ENCODE peak calls at places on chromosomes 2 and 18, in four cellular contexts. B, D, P and R are unnamed samples.

GRCh38 chr2:119753041-119753929 is 6.4 kb upstream of the PTPN4 start:
- DNase-seq in D (no peak), P (no peak), B (no peak), R (no peak)

GRCh38 chr2:39521876-39522517 is 84.9 kb upstream of the MAP4K3 start:
- DNase-seq in B (no peak), D (no peak), P (no peak), R (no peak)

GRCh38 chr18:61580061-61580460 is 246.8 kb downstream of the CDH20 start:
- DNase-seq in P (no peak), D (no peak), B (no peak), R (no peak)

GRCh38 chr18:51068111-51068510 is 38.1 kb downstream of the SMAD4 start:
- DNase-seq in D (no peak), P (no peak), B (no peak), R (no peak)

GRCh38 chr2:235498556-235499305 is 4.9 kb downstream of the AGAP1 start:
- DNase-seq in D (no peak), P (no peak), B (no peak), R (no peak)

GRCh38 chr18:48828713-48829442 is 121.9 kb downstream of the SMAD7 start:
- DNase-seq in B (no peak), D (no peak), P (no peak), R (no peak)

GRCh38 chr18:11962586-11962985 is 18.7 kb upstream of the IMPA2 start:
- DNase-seq in P (no peak), B (no peak), D (no peak), R (no peak)

GRCh38 chr2:19354417-19355022 is 3.9 kb downstream of the OSR1 start:
- DNase-seq in B (no peak), P (no peak), D (no peak), R (no peak)

GRCh38 chr2:28034696-28035095 is 144.2 kb downstream of the BABAM2 start:
- DNase-seq in P (no peak), B (no peak), D (no peak), R (no peak)

GRCh38 chr18:22626771-22627170 is 209.1 kb upstream of the CTAGE1 start:
- DNase-seq in P (no peak), B (no peak), D (no peak), R (no peak)

GRCh38 chr2:145273840-145274239 is 753.9 kb upstream of the ZEB2 start:
- DNase-seq in P (no peak), D (no peak), B (no peak), R (no peak)

GRCh38 chr2:20642026-20642971 is 8.6 kb downstream of the HS1BP3 start:
- DNase-seq in D (peak), B (peak), P (no peak), R (no peak)

GRCh38 chr2:176490061-176490861 is 221.0 kb downstream of the MTX2 start:
- DNase-seq in P (peak), B (no peak), D (peak), R (no peak)

GRCh38 chr2:172986040-172986439 is 89.6 kb upstream of the MAP3K20 start:
- DNase-seq in D (no peak), P (no peak), B (no peak), R (no peak)

GRCh38 chr2:85761-86160 is 39.5 kb upstream of the FAM110C start:
- DNase-seq in D (no peak), B (no peak), P (no peak), R (no peak)

GRCh38 chr18:26367425-26367824 is 141.2 kb downstream of the TAF4B start:
- DNase-seq in B (no peak), P (no peak), D (no peak), R (no peak)

GRCh38 chr2:46379213-46380037 is 82.2 kb downstream of the EPAS1 start:
- DNase-seq in D (no peak), P (no peak), B (no peak), R (no peak)

GRCh38 chr2:235812185-235812670 is 318.4 kb downstream of the AGAP1 start:
- DNase-seq in P (no peak), B (no peak), D (no peak), R (no peak)

GRCh38 chr18:79217979-79218604 is 148.9 kb downstream of the ATP9B start:
- DNase-seq in B (no peak), P (no peak), D (no peak), R (no peak)

GRCh38 chr2:88698498-88699233 is 7.2 kb downstream of the RPIA start:
- DNase-seq in B (no peak), D (no peak), P (no peak), R (no peak)

GRCh38 chr2:53058526-53058925 is 709.1 kb upstream of the CHAC2 start:
- DNase-seq in B (no peak), P (no peak), D (no peak), R (no peak)

GRCh38 chr2:235446082-235446481 is 47.8 kb upstream of the AGAP1 start:
- DNase-seq in P (no peak), D (no peak), B (no peak), R (no peak)

GRCh38 chr2:228630786-228631185 is 449.3 kb upstream of the SPHKAP start:
- DNase-seq in B (no peak), P (no peak), D (no peak), R (no peak)

GRCh38 chr2:164479460-164479859 is 141.8 kb downstream of the GRB14 start:
- DNase-seq in P (no peak), D (peak), B (no peak), R (no peak)

GRCh38 chr2:27372937-27373336 is 2.5 kb downstream of the SNX17 start:
- DNase-seq in B (no peak), D (no peak), P (no peak), R (no peak)

GRCh38 chr2:128874608-128875007 is 555.9 kb upstream of the HS6ST1 start:
- DNase-seq in B (no peak), D (no peak), P (no peak), R (no peak)

GRCh38 chr18:57942493-57942892 is 101.5 kb upstream of the NEDD4L start:
- DNase-seq in P (no peak), D (no peak), B (no peak), R (no peak)

GRCh38 chr18:48923746-48924580 is 26.8 kb downstream of the SMAD7 start:
- DNase-seq in B (no peak), P (peak), D (no peak), R (no peak)

GRCh38 chr2:392921-393270 is 105.0 kb upstream of the ALKAL2 start:
- DNase-seq in D (no peak), B (no peak), P (no peak), R (no peak)